ENCODE peak calls at places on chromosomes 16 and 17, in five cellular contexts. Z is mesenchymal stem cell, E is K562, H is Karpas-422, K is GM23248. C is an unnamed sample.

GRCh38 chr16:50520451-50521245 is 27.5 kb upstream of the NKD1 start:
- DNase-seq in Z (no peak), E (no peak), H (no peak), K (no peak), C (no peak)

GRCh38 chr16:4940719-4941118 is 3.8 kb upstream of the PPL start:
- DNase-seq in Z (no peak), E (no peak), H (no peak), K (no peak), C (no peak)

GRCh38 chr17:70668938-70669778 is 499.8 kb downstream of the KCNJ2 start:
- DNase-seq in Z (no peak), E (no peak), H (no peak), K (no peak), C (no peak)

GRCh38 chr17:64185101-64185500 is 55.2 kb upstream of the ERN1 start:
- DNase-seq in Z (no peak), E (no peak), H (no peak), K (no peak), C (no peak)

GRCh38 chr16:81571592-81572230 is 127.1 kb downstream of the CMIP start:
- DNase-seq in Z (no peak), E (no peak), H (no peak), K (no peak), C (no peak)

GRCh38 chr17:55774834-55775233 is 24.0 kb downstream of the PCTP start:
- DNase-seq in Z (no peak), E (no peak), H (no peak), K (no peak), C (no peak)

GRCh38 chr16:57235128-57236092 is 9.6 kb upstream of the ARL2BP start:
- DNase-seq in Z (peak; percentile 56), E (peak; percentile 23), H (peak; percentile 83), K (peak; percentile 72), C (no peak)

GRCh38 chr17:80146121-80147034 is 550 bp downstream of the EIF4A3 start:
- DNase-seq in Z (peak; percentile 45), E (peak; percentile 69), H (peak; percentile 72), K (peak; percentile 56), C (no peak)

GRCh38 chr17:41689497-41690299 is 1.0 kb downstream of the EIF1 start:
- DNase-seq in Z (peak; percentile 77), E (no peak), H (peak; percentile 76), K (peak; percentile 75), C (peak; percentile 35)

GRCh38 chr16:22358000-22358399 is 16.4 kb downstream of the CDR2 start:
- DNase-seq in Z (no peak), E (no peak), H (no peak), K (no peak), C (no peak)

GRCh38 chr17:35022536-35023063 is 40.9 kb downstream of the RFFL start:
- DNase-seq in Z (peak; percentile 97), E (no peak), H (peak; percentile 54), K (peak; percentile 93), C (peak; percentile 92)

GRCh38 chr17:40980117-40980516 is 4.0 kb downstream of the KRT40 start:
- DNase-seq in Z (no peak), E (no peak), H (no peak), K (no peak), C (no peak)

GRCh38 chr17:82445542-82445941 is 5.0 kb downstream of the CYBC1 start:
- DNase-seq in Z (no peak), E (no peak), H (no peak), K (no peak), C (no peak)

GRCh38 chr16:57167951-57168350 is 17.9 kb downstream of the PSME3IP1 start:
- DNase-seq in Z (peak; percentile 78), E (no peak), H (peak; percentile 78), K (peak; percentile 72), C (peak; percentile 34)

GRCh38 chr17:20074001-20074400 is 64.8 kb downstream of the SPECC1 start:
- DNase-seq in Z (no peak), E (no peak), H (no peak), K (no peak), C (no peak)
- H3K4me1 ChIP-seq in Z (peaks cover 2% of the 10 kb centered on the region), E (peaks cover 21% of the 10 kb centered on the region), H (no peaks in the 10 kb centered on the region), K (no peaks in the 10 kb centered on the region), C (no peaks in the 10 kb centered on the region)

GRCh38 chr17:62887437-62887836 is 78.6 kb upstream of the TANC2 start:
- DNase-seq in Z (no peak), E (no peak), H (no peak), K (no peak), C (no peak)
- H3K4me2 ChIP-seq in Z (no peak overlapping the region), E (no peak overlapping the region), H (no peak overlapping the region), K (no peak overlapping the region), C (no peak overlapping the region)

DNA sequence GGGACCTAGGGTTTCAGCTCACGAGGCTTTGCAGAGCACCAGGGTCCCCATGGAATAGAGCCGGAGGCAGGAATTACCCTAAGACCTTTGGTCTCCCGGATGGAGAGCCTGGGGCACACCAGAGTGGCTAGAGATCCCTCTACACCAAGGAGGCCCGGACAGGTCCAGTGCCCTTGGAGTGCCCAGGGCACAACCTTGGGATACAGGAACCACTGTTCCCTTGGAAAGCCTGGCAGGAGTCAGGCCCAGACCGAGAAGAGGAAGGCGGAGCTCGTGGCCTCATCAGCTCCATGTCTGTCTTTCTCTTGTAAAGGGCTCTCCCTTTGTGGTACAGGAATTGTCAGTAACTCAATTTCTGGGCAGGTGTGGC is 3.8 kb upstream of the DBNDD1 start:
- DNase-seq in Z (no peak), E (no peak), H (no peak), K (peak; percentile 44), C (no peak)
- H2AFZ ChIP-seq in Z (peak overlapping the region; percentile 74), E (peak overlapping the region; percentile 41), H (no peak overlapping the region), K (peak overlapping the region; percentile 76), C (peak overlapping the region; percentile 93)

GRCh38 chr16:85583491-85584181 is 29.5 kb upstream of the GSE1 start:
- DNase-seq in Z (peak; percentile 97), E (no peak), H (no peak), K (peak; percentile 82), C (no peak)
- H3K4me1 ChIP-seq in Z (peaks cover 56% of the 10 kb centered on the region), E (peaks cover 54% of the 10 kb centered on the region), H (no peaks in the 10 kb centered on the region), K (peaks cover 20% of the 10 kb centered on the region), C (no peaks in the 10 kb centered on the region)

GRCh38 chr16:11078812-11079459 is 134.6 kb downstream of the CLEC16A start:
- DNase-seq in Z (peak; percentile 98), E (no peak), H (no peak), K (peak; percentile 88), C (peak; percentile 47)
- H3K4me2 ChIP-seq in Z (peak overlapping the region; percentile 13), E (no peak overlapping the region), H (no peak overlapping the region), K (peak overlapping the region; percentile 70), C (no peak overlapping the region)

GRCh38 chr17:29027521-29027920 is 15.4 kb upstream of the PIPOX start:
- DNase-seq in Z (no peak), E (no peak), H (no peak), K (no peak), C (no peak)
- H2AFZ ChIP-seq in Z (no peak overlapping the region), E (no peak overlapping the region), H (no peak overlapping the region), K (no peak overlapping the region), C (no peak overlapping the region)